ENCODE peak calls at places on chromosomes 1 and 21, in five cellular contexts. Y, X, J, A and H are unnamed samples. For H3K27me3, the result is how much of the 10 kb centered on the place peaks cover.

GRCh38 chr1:29500041-29500440 is 263.7 kb downstream of the PTPRU start:
- DNase-seq in Y (no peak), X (no peak), J (no peak), A (no peak), H (no peak)

GRCh38 chr1:16175610-16176553 is 20.0 kb upstream of the EPHA2 start:
- DNase-seq in Y (no peak), X (peak), J (peak), A (peak), H (peak)

GRCh38 chr1:89547563-89548485 is 23.2 kb downstream of the LRRC8B start:
- DNase-seq in Y (no peak), X (no peak), J (peak), A (no peak), H (peak)

GRCh38 chr1:226904772-226905171 is 34.4 kb downstream of the PSEN2 start:
- DNase-seq in Y (no peak), X (no peak), J (no peak), A (no peak), H (peak)

GRCh38 chr1:27133990-27134389 is 20.9 kb downstream of the SLC9A1 start:
- DNase-seq in Y (no peak), X (no peak), J (no peak), A (no peak), H (no peak)

GRCh38 chr1:99548924-99549605 is 96.8 kb upstream of the PALMD start:
- DNase-seq in Y (no peak), X (no peak), J (no peak), A (peak), H (peak)

GRCh38 chr1:181255270-181255929 is 166.9 kb downstream of the IER5 start:
- DNase-seq in Y (no peak), X (peak), J (no peak), A (peak), H (peak)

GRCh38 chr1:74629283-74629682 is 44.3 kb downstream of the ERICH3 start:
- DNase-seq in Y (no peak), X (no peak), J (no peak), A (no peak), H (no peak)

GRCh38 chr21:44370027-44370735 is 16.8 kb downstream of the TRPM2 start:
- DNase-seq in Y (no peak), X (no peak), J (no peak), A (peak), H (peak)

GRCh38 chr1:34792868-34793727 is at the start of gene GJA4:
- DNase-seq in Y (no peak), X (no peak), J (no peak), A (peak), H (no peak)

GRCh38 chr1:55868026-55868425 is 652.9 kb upstream of the USP24 start:
- DNase-seq in Y (no peak), X (no peak), J (no peak), A (peak), H (no peak)

GRCh38 chr1:81654657-81655056 is 146.1 kb upstream of the ADGRL2 start:
- DNase-seq in Y (no peak), X (no peak), J (no peak), A (no peak), H (no peak)

GRCh38 chr1:161994153-161994814 is 29.4 kb downstream of the OLFML2B start:
- DNase-seq in Y (no peak), X (no peak), J (peak), A (no peak), H (no peak)

GRCh38 chr1:152190589-152190988 is 31.6 kb upstream of the RPTN start:
- DNase-seq in Y (no peak), X (no peak), J (no peak), A (no peak), H (no peak)

GRCh38 chr1:154182342-154183044 is 9.4 kb downstream of the TPM3 start:
- DNase-seq in Y (peak), X (peak), J (peak), A (peak), H (peak)

GRCh38 chr1:184747089-184747955 is 7.3 kb downstream of the EDEM3 start:
- DNase-seq in Y (no peak), X (no peak), J (no peak), A (no peak), H (no peak)

GRCh38 chr1:15882665-15883064 is 35.2 kb downstream of the SPEN start:
- DNase-seq in Y (no peak), X (no peak), J (no peak), A (no peak), H (no peak)

GRCh38 chr1:173429517-173430477 is 47.3 kb upstream of the PRDX6 start:
- DNase-seq in Y (peak), X (peak), J (peak), A (peak), H (peak)

GRCh38 chr1:94955767-94956632 is 29.1 kb upstream of the CNN3 start:
- DNase-seq in Y (no peak), X (no peak), J (no peak), A (peak), H (peak)

GRCh38 chr1:215599418-215599817 is 32.3 kb downstream of the KCTD3 start:
- DNase-seq in Y (no peak), X (no peak), J (no peak), A (no peak), H (no peak)

GRCh38 chr1:69029649-69030048 is 532.8 kb upstream of the DEPDC1 start:
- DNase-seq in Y (no peak), X (no peak), J (no peak), A (no peak), H (no peak)

GRCh38 chr1:29502901-29503300 is 266.6 kb downstream of the PTPRU start:
- DNase-seq in Y (no peak), X (peak), J (no peak), A (no peak), H (no peak)

GRCh38 chr1:234692961-234693360 is 83.0 kb upstream of the IRF2BP2 start:
- DNase-seq in Y (no peak), X (no peak), J (no peak), A (no peak), H (no peak)

GRCh38 chr1:215905493-215906095 is 338.5 kb downstream of the KCTD3 start:
- DNase-seq in Y (no peak), X (no peak), J (no peak), A (no peak), H (no peak)

GRCh38 chr1:220791959-220792358 is 5.2 kb downstream of the MTARC1 start:
- DNase-seq in Y (no peak), X (no peak), J (peak), A (peak), H (peak)

GRCh38 chr21:32278068-32278467 is 781 bp downstream of the MIS18A start:
- DNase-seq in Y (no peak), X (no peak), J (no peak), A (no peak), H (no peak)

GRCh38 chr21:41932576-41933258 is 21.1 kb downstream of the C2CD2 start:
- DNase-seq in Y (peak), X (no peak), J (peak), A (peak), H (peak)

GRCh38 chr1:44326066-44326701 is 28.9 kb downstream of the ERI3 start:
- DNase-seq in Y (no peak), X (no peak), J (no peak), A (no peak), H (no peak)

GRCh38 chr1:172883844-172884243 is 166.9 kb downstream of the TNFSF18 start:
- DNase-seq in Y (no peak), X (no peak), J (no peak), A (no peak), H (no peak)

GRCh38 chr1:232428781-232429530 is 201.0 kb downstream of the SIPA1L2 start:
- DNase-seq in Y (no peak), X (no peak), J (no peak), A (no peak), H (no peak)

GRCh38 chr1:56675763-56676162 is 30.6 kb downstream of the PRKAA2 start:
- DNase-seq in Y (no peak), X (no peak), J (no peak), A (no peak), H (no peak)

GRCh38 chr1:30968220-30968971 is 59.8 kb upstream of the SDC3 start:
- DNase-seq in Y (no peak), X (peak), J (no peak), A (no peak), H (no peak)

GRCh38 chr1:226691257-226691656 is 47.8 kb downstream of the ITPKB start:
- DNase-seq in Y (no peak), X (no peak), J (peak), A (no peak), H (no peak)

GRCh38 chr1:228014235-228014930 is 7.6 kb downstream of the WNT3A start:
- DNase-seq in Y (no peak), X (peak), J (peak), A (peak), H (peak)

GRCh38 chr1:21880619-21880970 is 56.5 kb downstream of the HSPG2 start:
- DNase-seq in Y (no peak), X (no peak), J (no peak), A (no peak), H (no peak)

GRCh38 chr1:155277896-155278688 is 829 bp downstream of the HCN3 start:
- DNase-seq in Y (no peak), X (no peak), J (peak), A (peak), H (peak)

GRCh38 chr1:7539772-7540175 is 231.3 kb upstream of the VAMP3 start:
- DNase-seq in Y (peak), X (no peak), J (no peak), A (peak), H (peak)

DNA sequence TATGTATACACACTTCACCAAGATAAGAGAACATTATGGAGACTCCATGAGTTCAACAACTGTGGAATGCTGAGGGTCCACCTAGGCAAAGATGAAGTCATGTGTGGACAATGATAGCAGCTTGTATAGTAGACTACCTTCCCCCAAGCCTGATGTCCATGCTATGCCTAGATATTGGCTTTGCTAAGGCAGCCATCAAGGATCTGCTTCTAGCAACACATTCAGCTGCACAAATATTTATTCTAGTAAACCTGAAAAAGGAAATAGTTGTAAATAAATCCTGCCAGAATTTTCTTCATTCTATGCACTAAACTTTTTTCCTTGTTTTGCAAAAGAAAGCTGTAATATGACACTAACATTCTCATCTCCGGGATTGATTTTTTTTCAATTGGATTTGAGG is 7.0 kb upstream of the LPAR3 start:
- DNase-seq in Y (no peak), X (no peak), J (no peak), A (no peak), H (no peak)
- TF ChIP-seq POLR2A in Y (no peak), X (no peak), J (no peak), A (no peak), H (no peak)

GRCh38 chr1:3272321-3273045 is 182.0 kb upstream of the ARHGEF16 start:
- DNase-seq in Y (no peak), X (no peak), J (no peak), A (no peak), H (no peak)

GRCh38 chr1:3268281-3268680 is 186.2 kb upstream of the ARHGEF16 start:
- DNase-seq in Y (no peak), X (no peak), J (no peak), A (no peak), H (no peak)

GRCh38 chr1:3271866-3272265 is 182.6 kb upstream of the ARHGEF16 start:
- DNase-seq in Y (no peak), X (no peak), J (no peak), A (peak), H (no peak)

GRCh38 chr1:3273447-3273846 is 181.0 kb upstream of the ARHGEF16 start:
- DNase-seq in Y (no peak), X (no peak), J (no peak), A (no peak), H (no peak)

GRCh38 chr1:3270403-3271245 is 183.8 kb upstream of the ARHGEF16 start:
- DNase-seq in Y (no peak), X (no peak), J (no peak), A (no peak), H (no peak)
- H3K27ac ChIP-seq in Y (no peak), X (no peak), J (no peak), A (no peak), H (no peak)

DNA sequence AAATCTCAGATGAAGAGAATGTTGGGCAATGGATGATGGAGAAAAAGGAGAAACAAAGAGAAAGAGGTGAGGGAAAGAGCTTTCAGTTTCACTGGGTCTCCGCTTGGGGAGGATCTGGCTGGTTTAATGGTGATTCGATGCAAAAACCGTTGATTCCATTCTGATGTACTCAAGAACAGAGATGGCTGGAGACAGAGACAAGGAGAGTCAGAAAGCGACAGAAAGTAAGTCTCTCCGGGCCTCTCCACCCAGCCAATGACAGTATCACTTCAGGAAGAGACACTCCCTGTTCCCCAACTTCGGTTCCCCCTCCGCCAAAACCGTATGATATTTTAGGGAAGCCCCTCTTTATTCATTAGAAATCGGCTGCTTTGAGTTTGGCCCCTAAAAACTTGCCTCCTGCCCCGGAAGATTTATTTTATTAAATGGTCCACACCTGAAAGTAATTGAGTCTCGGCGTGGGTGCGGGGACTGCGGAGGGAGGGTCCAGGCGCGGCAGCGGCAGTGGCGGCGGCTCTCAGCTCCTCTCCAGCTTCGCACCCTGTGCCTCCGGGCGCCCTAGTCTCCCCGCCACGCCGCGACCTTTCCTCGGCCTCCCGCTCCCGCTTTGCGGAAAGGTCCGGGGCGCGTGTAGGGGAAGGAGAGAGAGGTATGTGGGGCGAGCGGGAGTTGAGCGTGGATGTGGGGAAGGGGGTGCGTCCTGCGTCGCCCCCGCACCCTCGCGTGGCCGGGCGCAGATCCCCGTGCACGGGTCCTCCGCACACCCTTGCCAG is 13.2 kb upstream of the ALX3 start:
- DNase-seq in Y (no peak), X (no peak), J (no peak), A (no peak), H (no peak)
- H3K27me3 ChIP-seq in Y (under half), X (under half), J (under half), A (under half), H (under half)

DNA sequence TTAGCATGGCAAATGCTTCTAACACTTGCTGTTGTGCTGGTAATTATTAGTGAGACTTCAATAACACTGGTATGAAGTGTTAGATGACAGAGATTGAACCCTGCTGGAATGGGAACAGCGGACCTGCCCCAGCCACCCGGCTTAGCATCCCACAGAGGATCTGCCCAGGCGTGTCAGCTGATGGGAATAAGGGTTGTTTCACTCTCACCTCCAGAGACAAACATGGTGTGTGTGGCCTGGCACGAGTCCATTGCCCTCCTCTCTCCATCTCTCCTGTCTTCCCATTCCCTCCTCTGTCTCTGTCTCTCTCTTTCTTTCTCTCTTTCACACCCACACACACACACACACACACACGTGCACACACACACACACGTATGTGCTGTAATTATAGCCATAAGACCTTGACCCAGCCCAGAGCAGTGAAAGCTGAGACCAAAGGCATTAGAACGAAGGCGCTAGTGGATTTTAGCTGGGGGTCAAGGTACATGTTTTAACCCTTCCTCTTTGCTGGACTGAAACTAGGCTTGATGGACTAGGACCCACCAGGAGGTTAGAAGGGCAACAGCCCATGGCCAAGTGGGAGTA is 200.2 kb downstream of the HIVEP3 start:
- DNase-seq in Y (no peak), X (no peak), J (no peak), A (no peak), H (no peak)
- TF ChIP-seq POLR2A in Y (no peak), X (no peak), J (no peak), A (no peak), H (no peak)

GRCh38 chr1:111227875-111228747 is 598 bp downstream of the CHI3L2 start:
- DNase-seq in Y (peak), X (no peak), J (no peak), A (peak), H (peak)

GRCh38 chr1:111223126-111223443 is 4.4 kb upstream of the CHI3L2 start:
- DNase-seq in Y (no peak), X (no peak), J (no peak), A (no peak), H (no peak)

GRCh38 chr1:111225091-111225490 is 2.4 kb upstream of the CHI3L2 start:
- DNase-seq in Y (no peak), X (no peak), J (no peak), A (no peak), H (no peak)

GRCh38 chr1:111227434-111227833 is at the start of gene CHI3L2:
- DNase-seq in Y (no peak), X (no peak), J (no peak), A (no peak), H (no peak)

GRCh38 chr1:111225717-111226400 is 1.7 kb upstream of the CHI3L2 start:
- DNase-seq in Y (no peak), X (no peak), J (no peak), A (peak), H (no peak)
- H3K27ac ChIP-seq in Y (no peak), X (no peak), J (no peak), A (peak), H (no peak)

GRCh38 chr1:224914292-224914900 is 15.1 kb upstream of the DNAH14 start:
- DNase-seq in Y (no peak), X (no peak), J (no peak), A (no peak), H (no peak)

GRCh38 chr1:224906340-224906739 is 23.1 kb upstream of the DNAH14 start:
- DNase-seq in Y (no peak), X (no peak), J (no peak), A (no peak), H (no peak)

DNA sequence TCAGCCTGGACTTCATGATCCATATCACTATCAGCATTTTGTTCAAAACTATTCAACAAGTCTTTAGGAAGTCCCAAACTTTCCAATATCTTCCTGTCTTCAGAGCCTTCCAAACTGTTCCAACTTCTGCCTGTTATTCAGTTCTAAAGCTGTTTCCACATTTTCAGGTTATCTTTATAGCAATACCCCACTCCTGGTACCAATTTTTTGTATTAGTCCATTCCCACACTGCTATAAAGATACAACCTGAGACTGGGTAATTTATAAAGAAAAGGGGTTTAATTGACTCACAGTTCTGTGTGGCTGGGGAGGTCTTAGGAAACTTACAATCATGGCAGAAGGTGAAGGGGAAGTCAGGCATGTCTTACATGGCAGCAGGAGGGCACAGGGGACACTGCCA is 18.3 kb upstream of the DNAH14 start:
- DNase-seq in Y (no peak), X (no peak), J (no peak), A (no peak), H (no peak)
- H3K27me3 ChIP-seq in Y (under half), X (under half), J (under half), A (under half), H (under half)

GRCh38 chr1:204377800-204378608 is 18.3 kb upstream of the PLEKHA6 start:
- DNase-seq in Y (no peak), X (peak), J (no peak), A (peak), H (no peak)
- TF ChIP-seq POLR2A in Y (no peak), X (peak), J (no peak), A (no peak), H (no peak)